ENCODE peak calls at places on chromosomes 4 and X, in nine cellular contexts. One of them, this sample, is unnamed. For H3K36me3, the result is how much of the 10 kb centered on the place peaks cover.

GRCh38 chr4:76956961-76957738 is 7.6 kb downstream of the SEPTIN11 start:
- DNase-seq in kidney epithelial cell: no peak
- DNase-seq in Caco-2: no peak
- DNase-seq in CD8-positive, alpha-beta T cell: no peak
- DNase-seq in gastrocnemius medialis: no peak
- DNase-seq in hepatocyte: peak
- DNase-seq in brain microvascular endothelial cell: no peak
- DNase-seq in pancreas: no peak
- DNase-seq in astrocyte: no peak
- DNase-seq in this sample: no peak

GRCh38 chrX:4944767-4945166 is 1231.3 kb upstream of the PRKX start:
- DNase-seq in astrocyte: no peak
- DNase-seq in Caco-2: no peak
- DNase-seq in brain microvascular endothelial cell: no peak
- DNase-seq in hepatocyte: no peak
- DNase-seq in gastrocnemius medialis: no peak
- DNase-seq in kidney epithelial cell: no peak
- DNase-seq in pancreas: no peak
- DNase-seq in CD8-positive, alpha-beta T cell: no peak
- DNase-seq in this sample: no peak

GRCh38 chrX:113305496-113305895 is 464.9 kb upstream of the AMOT start:
- DNase-seq in astrocyte: peak
- DNase-seq in gastrocnemius medialis: no peak
- DNase-seq in pancreas: no peak
- DNase-seq in brain microvascular endothelial cell: no peak
- DNase-seq in CD8-positive, alpha-beta T cell: no peak
- DNase-seq in kidney epithelial cell: peak
- DNase-seq in Caco-2: no peak
- DNase-seq in hepatocyte: no peak
- DNase-seq in this sample: peak

GRCh38 chrX:120000490-120001246 is 57.1 kb upstream of the NKAP start:
- DNase-seq in gastrocnemius medialis: no peak
- DNase-seq in brain microvascular endothelial cell: no peak
- DNase-seq in astrocyte: no peak
- DNase-seq in CD8-positive, alpha-beta T cell: no peak
- DNase-seq in pancreas: no peak
- DNase-seq in hepatocyte: peak
- DNase-seq in kidney epithelial cell: no peak
- DNase-seq in Caco-2: no peak
- DNase-seq in this sample: no peak

GRCh38 chrX:87064522-87064921 is 453.1 kb upstream of the KLHL4 start:
- DNase-seq in brain microvascular endothelial cell: no peak
- DNase-seq in pancreas: no peak
- DNase-seq in CD8-positive, alpha-beta T cell: no peak
- DNase-seq in Caco-2: no peak
- DNase-seq in kidney epithelial cell: no peak
- DNase-seq in gastrocnemius medialis: no peak
- DNase-seq in astrocyte: peak
- DNase-seq in hepatocyte: no peak
- DNase-seq in this sample: no peak

GRCh38 chr4:128921954-128922353 is 112.5 kb downstream of the JADE1 start:
- DNase-seq in Caco-2: no peak
- DNase-seq in pancreas: no peak
- DNase-seq in brain microvascular endothelial cell: no peak
- DNase-seq in hepatocyte: no peak
- DNase-seq in CD8-positive, alpha-beta T cell: no peak
- DNase-seq in astrocyte: no peak
- DNase-seq in kidney epithelial cell: no peak
- DNase-seq in gastrocnemius medialis: no peak
- DNase-seq in this sample: no peak

GRCh38 chr4:5036239-5036638 is 15.0 kb upstream of the STK32B start:
- DNase-seq in CD8-positive, alpha-beta T cell: no peak
- DNase-seq in kidney epithelial cell: no peak
- DNase-seq in Caco-2: no peak
- DNase-seq in brain microvascular endothelial cell: peak
- DNase-seq in astrocyte: peak
- DNase-seq in gastrocnemius medialis: no peak
- DNase-seq in pancreas: no peak
- DNase-seq in hepatocyte: peak
- DNase-seq in this sample: no peak

GRCh38 chrX:74118503-74118902 is 185.5 kb upstream of the ZCCHC13 start:
- DNase-seq in pancreas: no peak
- DNase-seq in CD8-positive, alpha-beta T cell: no peak
- DNase-seq in brain microvascular endothelial cell: no peak
- DNase-seq in Caco-2: peak
- DNase-seq in gastrocnemius medialis: no peak
- DNase-seq in kidney epithelial cell: no peak
- DNase-seq in hepatocyte: no peak
- DNase-seq in astrocyte: no peak
- DNase-seq in this sample: no peak

GRCh38 chrX:70033348-70033747 is 16.4 kb downstream of the AWAT2 start:
- DNase-seq in Caco-2: peak
- DNase-seq in kidney epithelial cell: no peak
- DNase-seq in gastrocnemius medialis: no peak
- DNase-seq in brain microvascular endothelial cell: peak
- DNase-seq in CD8-positive, alpha-beta T cell: no peak
- DNase-seq in pancreas: no peak
- DNase-seq in hepatocyte: no peak
- DNase-seq in astrocyte: no peak
- DNase-seq in this sample: no peak

GRCh38 chr4:113821851-113822250 is 60.3 kb upstream of the CAMK2D start:
- DNase-seq in gastrocnemius medialis: no peak
- DNase-seq in pancreas: no peak
- DNase-seq in astrocyte: peak
- DNase-seq in CD8-positive, alpha-beta T cell: no peak
- DNase-seq in brain microvascular endothelial cell: no peak
- DNase-seq in hepatocyte: no peak
- DNase-seq in kidney epithelial cell: no peak
- DNase-seq in Caco-2: no peak
- DNase-seq in this sample: no peak

GRCh38 chr4:38820329-38821061 is 15.9 kb upstream of the TLR1 start:
- DNase-seq in astrocyte: no peak
- DNase-seq in gastrocnemius medialis: no peak
- DNase-seq in pancreas: no peak
- DNase-seq in CD8-positive, alpha-beta T cell: no peak
- DNase-seq in kidney epithelial cell: no peak
- DNase-seq in Caco-2: no peak
- DNase-seq in hepatocyte: no peak
- DNase-seq in brain microvascular endothelial cell: no peak
- DNase-seq in this sample: no peak

GRCh38 chr4:22091351-22091731 is 142.8 kb upstream of the KCNIP4 start:
- DNase-seq in brain microvascular endothelial cell: no peak
- DNase-seq in hepatocyte: no peak
- DNase-seq in gastrocnemius medialis: no peak
- DNase-seq in pancreas: no peak
- DNase-seq in astrocyte: no peak
- DNase-seq in Caco-2: no peak
- DNase-seq in kidney epithelial cell: no peak
- DNase-seq in CD8-positive, alpha-beta T cell: no peak
- DNase-seq in this sample: no peak

GRCh38 chrX:49230500-49231232 is 2.5 kb downstream of the CACNA1F start:
- DNase-seq in CD8-positive, alpha-beta T cell: peak
- DNase-seq in hepatocyte: peak
- DNase-seq in Caco-2: peak
- DNase-seq in pancreas: no peak
- DNase-seq in gastrocnemius medialis: peak
- DNase-seq in brain microvascular endothelial cell: no peak
- DNase-seq in kidney epithelial cell: no peak
- DNase-seq in astrocyte: no peak
- DNase-seq in this sample: no peak

GRCh38 chr4:103498161-103499070 is 221.4 kb downstream of the TACR3 start:
- DNase-seq in CD8-positive, alpha-beta T cell: no peak
- DNase-seq in kidney epithelial cell: peak
- DNase-seq in brain microvascular endothelial cell: peak
- DNase-seq in astrocyte: peak
- DNase-seq in pancreas: no peak
- DNase-seq in gastrocnemius medialis: no peak
- DNase-seq in Caco-2: no peak
- DNase-seq in hepatocyte: peak
- DNase-seq in this sample: no peak

GRCh38 chr4:13865871-13866669 is 238.5 kb upstream of the BOD1L1 start:
- DNase-seq in pancreas: no peak
- DNase-seq in gastrocnemius medialis: no peak
- DNase-seq in Caco-2: no peak
- DNase-seq in CD8-positive, alpha-beta T cell: no peak
- DNase-seq in hepatocyte: no peak
- DNase-seq in astrocyte: peak
- DNase-seq in brain microvascular endothelial cell: no peak
- DNase-seq in kidney epithelial cell: no peak
- DNase-seq in this sample: peak

GRCh38 chrX:108216405-108216804 is 124.8 kb downstream of the ATG4A start:
- DNase-seq in kidney epithelial cell: no peak
- DNase-seq in Caco-2: no peak
- DNase-seq in pancreas: no peak
- DNase-seq in gastrocnemius medialis: no peak
- DNase-seq in astrocyte: no peak
- DNase-seq in CD8-positive, alpha-beta T cell: no peak
- DNase-seq in hepatocyte: no peak
- DNase-seq in brain microvascular endothelial cell: no peak
- DNase-seq in this sample: no peak

GRCh38 chr4:111011458-111011857 is 388.6 kb upstream of the PITX2 start:
- DNase-seq in astrocyte: no peak
- DNase-seq in brain microvascular endothelial cell: no peak
- DNase-seq in gastrocnemius medialis: no peak
- DNase-seq in CD8-positive, alpha-beta T cell: no peak
- DNase-seq in pancreas: no peak
- DNase-seq in hepatocyte: no peak
- DNase-seq in Caco-2: no peak
- DNase-seq in kidney epithelial cell: no peak
- DNase-seq in this sample: no peak

GRCh38 chr4:113958766-113959540 is 20.5 kb downstream of the ARSJ start:
- DNase-seq in gastrocnemius medialis: no peak
- DNase-seq in Caco-2: peak
- DNase-seq in pancreas: no peak
- DNase-seq in hepatocyte: peak
- DNase-seq in brain microvascular endothelial cell: peak
- DNase-seq in CD8-positive, alpha-beta T cell: no peak
- DNase-seq in astrocyte: peak
- DNase-seq in kidney epithelial cell: peak
- DNase-seq in this sample: peak

GRCh38 chrX:46737462-46737861 is 21.5 kb downstream of the SLC9A7 start:
- DNase-seq in kidney epithelial cell: no peak
- DNase-seq in CD8-positive, alpha-beta T cell: no peak
- DNase-seq in gastrocnemius medialis: no peak
- DNase-seq in brain microvascular endothelial cell: peak
- DNase-seq in hepatocyte: no peak
- DNase-seq in pancreas: no peak
- DNase-seq in Caco-2: no peak
- DNase-seq in astrocyte: peak
- DNase-seq in this sample: peak

GRCh38 chr4:112183252-112183651 is 38.0 kb downstream of the FAM241A start:
- DNase-seq in Caco-2: no peak
- DNase-seq in kidney epithelial cell: no peak
- DNase-seq in astrocyte: peak
- DNase-seq in gastrocnemius medialis: no peak
- DNase-seq in hepatocyte: no peak
- DNase-seq in brain microvascular endothelial cell: no peak
- DNase-seq in CD8-positive, alpha-beta T cell: no peak
- DNase-seq in pancreas: no peak
- DNase-seq in this sample: no peak

GRCh38 chr4:182062936-182063335 is 180.3 kb upstream of the TENM3 start:
- DNase-seq in hepatocyte: peak
- DNase-seq in brain microvascular endothelial cell: peak
- DNase-seq in pancreas: no peak
- DNase-seq in kidney epithelial cell: peak
- DNase-seq in gastrocnemius medialis: no peak
- DNase-seq in CD8-positive, alpha-beta T cell: no peak
- DNase-seq in astrocyte: peak
- DNase-seq in Caco-2: no peak
- DNase-seq in this sample: peak

GRCh38 chrX:135424469-135424868 is 2.7 kb downstream of the SMIM10L2A start:
- DNase-seq in CD8-positive, alpha-beta T cell: no peak
- DNase-seq in kidney epithelial cell: no peak
- DNase-seq in gastrocnemius medialis: no peak
- DNase-seq in pancreas: peak
- DNase-seq in hepatocyte: no peak
- DNase-seq in astrocyte: no peak
- DNase-seq in brain microvascular endothelial cell: no peak
- DNase-seq in Caco-2: no peak
- DNase-seq in this sample: no peak

GRCh38 chr4:139506774-139507173 is 49.2 kb downstream of the SETD7 start:
- DNase-seq in gastrocnemius medialis: no peak
- DNase-seq in hepatocyte: no peak
- DNase-seq in kidney epithelial cell: no peak
- DNase-seq in CD8-positive, alpha-beta T cell: no peak
- DNase-seq in Caco-2: no peak
- DNase-seq in pancreas: no peak
- DNase-seq in brain microvascular endothelial cell: no peak
- DNase-seq in astrocyte: no peak
- DNase-seq in this sample: no peak
- TF ChIP-seq CTCF in gastrocnemius medialis: no peak
- TF ChIP-seq CTCF in hepatocyte: no peak
- TF ChIP-seq CTCF in kidney epithelial cell: no peak
- TF ChIP-seq CTCF in CD8-positive, alpha-beta T cell: no peak
- TF ChIP-seq CTCF in Caco-2: no peak
- TF ChIP-seq CTCF in pancreas: no peak
- TF ChIP-seq CTCF in brain microvascular endothelial cell: no peak
- TF ChIP-seq CTCF in astrocyte: no peak
- TF ChIP-seq CTCF in this sample: no peak

GRCh38 chrX:100408643-100409315 is 1.3 kb downstream of the PCDH19 start:
- DNase-seq in Caco-2: no peak
- DNase-seq in brain microvascular endothelial cell: no peak
- DNase-seq in CD8-positive, alpha-beta T cell: no peak
- DNase-seq in astrocyte: no peak
- DNase-seq in kidney epithelial cell: no peak
- DNase-seq in pancreas: peak
- DNase-seq in gastrocnemius medialis: no peak
- DNase-seq in hepatocyte: peak
- DNase-seq in this sample: no peak
- H3K4me3 ChIP-seq in Caco-2: no peak
- H3K4me3 ChIP-seq in brain microvascular endothelial cell: no peak
- H3K4me3 ChIP-seq in CD8-positive, alpha-beta T cell: no peak
- H3K4me3 ChIP-seq in astrocyte: no peak
- H3K4me3 ChIP-seq in kidney epithelial cell: peak
- H3K4me3 ChIP-seq in pancreas: peak
- H3K4me3 ChIP-seq in gastrocnemius medialis: peak
- H3K4me3 ChIP-seq in hepatocyte: peak
- H3K4me3 ChIP-seq in this sample: no peak

GRCh38 chrX:134418317-134419113 is 41.5 kb upstream of the HPRT1 start:
- DNase-seq in CD8-positive, alpha-beta T cell: no peak
- DNase-seq in kidney epithelial cell: no peak
- DNase-seq in hepatocyte: no peak
- DNase-seq in brain microvascular endothelial cell: no peak
- DNase-seq in pancreas: no peak
- DNase-seq in astrocyte: no peak
- DNase-seq in gastrocnemius medialis: no peak
- DNase-seq in Caco-2: no peak
- DNase-seq in this sample: no peak
- H3K36me3 ChIP-seq in CD8-positive, alpha-beta T cell: under half
- H3K36me3 ChIP-seq in kidney epithelial cell: under half
- H3K36me3 ChIP-seq in hepatocyte: under half
- H3K36me3 ChIP-seq in brain microvascular endothelial cell: under half
- H3K36me3 ChIP-seq in pancreas: under half
- H3K36me3 ChIP-seq in astrocyte: under half
- H3K36me3 ChIP-seq in gastrocnemius medialis: under half
- H3K36me3 ChIP-seq in Caco-2: under half
- H3K36me3 ChIP-seq in this sample: under half

DNA sequence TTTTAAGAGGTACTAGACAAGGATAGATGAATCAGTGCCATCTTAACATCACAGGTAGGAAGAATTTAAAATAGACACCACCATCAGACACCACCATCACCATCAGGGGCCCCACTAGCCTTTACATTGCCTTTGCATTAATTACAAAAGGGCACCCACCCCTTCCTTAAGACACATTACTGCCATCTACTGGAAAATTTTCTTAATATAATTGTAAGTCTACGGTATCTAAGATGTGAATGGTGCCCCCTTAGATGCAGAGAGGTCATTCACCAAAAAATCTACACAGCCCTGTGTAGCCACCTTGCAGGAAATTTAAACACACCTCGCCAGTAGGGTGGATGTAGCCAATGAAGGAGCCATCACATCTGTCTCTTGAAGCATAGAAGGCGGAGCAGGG is 184.1 kb downstream of the MID1IP1 start:
- DNase-seq in hepatocyte: no peak
- DNase-seq in CD8-positive, alpha-beta T cell: no peak
- DNase-seq in gastrocnemius medialis: no peak
- DNase-seq in brain microvascular endothelial cell: no peak
- DNase-seq in astrocyte: no peak
- DNase-seq in pancreas: no peak
- DNase-seq in Caco-2: no peak
- DNase-seq in kidney epithelial cell: no peak
- DNase-seq in this sample: no peak
- TF ChIP-seq CTCF in hepatocyte: no peak
- TF ChIP-seq CTCF in CD8-positive, alpha-beta T cell: no peak
- TF ChIP-seq CTCF in gastrocnemius medialis: peak
- TF ChIP-seq CTCF in brain microvascular endothelial cell: no peak
- TF ChIP-seq CTCF in astrocyte: no peak
- TF ChIP-seq CTCF in pancreas: no peak
- TF ChIP-seq CTCF in Caco-2: no peak
- TF ChIP-seq CTCF in kidney epithelial cell: no peak
- TF ChIP-seq CTCF in this sample: no peak

This sample was measured in BJ.